ENCODE peak calls at places on chromosomes 1 and 21, in ten cellular contexts. One of them, this sample, is unnamed.

GRCh38 chr1:87949711-87950110 is 621.0 kb downstream of the LMO4 start:
- DNase-seq in Panc1: no peak
- DNase-seq in spleen: no peak
- DNase-seq in endothelial cell of umbilical vein: no peak
- DNase-seq in neural progenitor cell: no peak
- DNase-seq in HFFc6: no peak
- DNase-seq in foreskin fibroblast: no peak
- DNase-seq in heart right ventricle: no peak
- DNase-seq in AG04449: no peak
- DNase-seq in A549: no peak
- DNase-seq in this sample: no peak

GRCh38 chr21:41851090-41851790 is 27.9 kb downstream of the PRDM15 start:
- DNase-seq in Panc1: no peak
- DNase-seq in spleen: peak
- DNase-seq in endothelial cell of umbilical vein: no peak
- DNase-seq in neural progenitor cell: no peak
- DNase-seq in HFFc6: no peak
- DNase-seq in foreskin fibroblast: no peak
- DNase-seq in heart right ventricle: no peak
- DNase-seq in AG04449: no peak
- DNase-seq in A549: no peak
- DNase-seq in this sample: no peak

GRCh38 chr1:33349081-33349759 is 28.3 kb upstream of the A3GALT2 start:
- DNase-seq in Panc1: no peak
- DNase-seq in spleen: peak
- DNase-seq in endothelial cell of umbilical vein: peak
- DNase-seq in neural progenitor cell: no peak
- DNase-seq in HFFc6: no peak
- DNase-seq in foreskin fibroblast: peak
- DNase-seq in heart right ventricle: peak
- DNase-seq in AG04449: no peak
- DNase-seq in A549: peak
- DNase-seq in this sample: no peak

GRCh38 chr1:203207751-203208150 is 21.2 kb upstream of the CHI3L1 start:
- DNase-seq in Panc1: no peak
- DNase-seq in spleen: no peak
- DNase-seq in endothelial cell of umbilical vein: no peak
- DNase-seq in neural progenitor cell: no peak
- DNase-seq in HFFc6: no peak
- DNase-seq in foreskin fibroblast: no peak
- DNase-seq in heart right ventricle: no peak
- DNase-seq in AG04449: no peak
- DNase-seq in A549: no peak
- DNase-seq in this sample: no peak

GRCh38 chr1:203702130-203702577 is 62.8 kb upstream of the LAX1 start:
- DNase-seq in Panc1: peak
- DNase-seq in spleen: no peak
- DNase-seq in endothelial cell of umbilical vein: peak
- DNase-seq in neural progenitor cell: peak
- DNase-seq in HFFc6: no peak
- DNase-seq in foreskin fibroblast: peak
- DNase-seq in heart right ventricle: no peak
- DNase-seq in AG04449: no peak
- DNase-seq in A549: peak
- DNase-seq in this sample: peak

GRCh38 chr1:163090321-163090945 is 21.3 kb downstream of the RGS4 start:
- DNase-seq in Panc1: no peak
- DNase-seq in spleen: no peak
- DNase-seq in endothelial cell of umbilical vein: peak
- DNase-seq in neural progenitor cell: no peak
- DNase-seq in HFFc6: peak
- DNase-seq in foreskin fibroblast: peak
- DNase-seq in heart right ventricle: no peak
- DNase-seq in AG04449: no peak
- DNase-seq in A549: no peak
- DNase-seq in this sample: no peak

GRCh38 chr1:184928394-184928793 is 45.9 kb downstream of the NIBAN1 start:
- DNase-seq in Panc1: no peak
- DNase-seq in spleen: no peak
- DNase-seq in endothelial cell of umbilical vein: no peak
- DNase-seq in neural progenitor cell: no peak
- DNase-seq in HFFc6: no peak
- DNase-seq in foreskin fibroblast: no peak
- DNase-seq in heart right ventricle: no peak
- DNase-seq in AG04449: no peak
- DNase-seq in A549: no peak
- DNase-seq in this sample: no peak

GRCh38 chr1:24555591-24556413 is at the start of gene NCMAP:
- DNase-seq in Panc1: no peak
- DNase-seq in spleen: peak
- DNase-seq in endothelial cell of umbilical vein: no peak
- DNase-seq in neural progenitor cell: peak
- DNase-seq in HFFc6: no peak
- DNase-seq in foreskin fibroblast: peak
- DNase-seq in heart right ventricle: peak
- DNase-seq in AG04449: no peak
- DNase-seq in A549: no peak
- DNase-seq in this sample: peak

GRCh38 chr1:26781206-26781825 is 6.4 kb upstream of the PIGV start:
- DNase-seq in Panc1: no peak
- DNase-seq in spleen: no peak
- DNase-seq in endothelial cell of umbilical vein: no peak
- DNase-seq in neural progenitor cell: no peak
- DNase-seq in HFFc6: no peak
- DNase-seq in foreskin fibroblast: no peak
- DNase-seq in heart right ventricle: no peak
- DNase-seq in AG04449: no peak
- DNase-seq in A549: no peak
- DNase-seq in this sample: no peak

GRCh38 chr1:41891403-41891896 is 27.3 kb downstream of the HIVEP3 start:
- DNase-seq in Panc1: no peak
- DNase-seq in spleen: no peak
- DNase-seq in endothelial cell of umbilical vein: peak
- DNase-seq in neural progenitor cell: peak
- DNase-seq in HFFc6: no peak
- DNase-seq in foreskin fibroblast: no peak
- DNase-seq in heart right ventricle: no peak
- DNase-seq in AG04449: no peak
- DNase-seq in A549: no peak
- DNase-seq in this sample: no peak

GRCh38 chr1:208132287-208132882 is 111.8 kb downstream of the PLXNA2 start:
- DNase-seq in Panc1: no peak
- DNase-seq in spleen: peak
- DNase-seq in endothelial cell of umbilical vein: peak
- DNase-seq in neural progenitor cell: peak
- DNase-seq in HFFc6: peak
- DNase-seq in foreskin fibroblast: peak
- DNase-seq in heart right ventricle: peak
- DNase-seq in AG04449: no peak
- DNase-seq in A549: peak
- DNase-seq in this sample: peak
- TF ChIP-seq CTCF in Panc1: peak
- TF ChIP-seq CTCF in spleen: peak
- TF ChIP-seq CTCF in endothelial cell of umbilical vein: peak
- TF ChIP-seq CTCF in neural progenitor cell: peak
- TF ChIP-seq CTCF in HFFc6: peak
- TF ChIP-seq CTCF in foreskin fibroblast: peak
- TF ChIP-seq CTCF in heart right ventricle: peak
- TF ChIP-seq CTCF in AG04449: peak
- TF ChIP-seq CTCF in A549: peak
- TF ChIP-seq CTCF in this sample: peak

GRCh38 chr1:21072721-21073120 is 104.0 kb downstream of the EIF4G3 start:
- DNase-seq in Panc1: no peak
- DNase-seq in spleen: no peak
- DNase-seq in endothelial cell of umbilical vein: peak
- DNase-seq in neural progenitor cell: no peak
- DNase-seq in HFFc6: peak
- DNase-seq in foreskin fibroblast: peak
- DNase-seq in heart right ventricle: no peak
- DNase-seq in AG04449: peak
- DNase-seq in A549: no peak
- DNase-seq in this sample: no peak
- TF ChIP-seq CTCF in Panc1: no peak
- TF ChIP-seq CTCF in spleen: no peak
- TF ChIP-seq CTCF in endothelial cell of umbilical vein: no peak
- TF ChIP-seq CTCF in neural progenitor cell: no peak
- TF ChIP-seq CTCF in HFFc6: peak
- TF ChIP-seq CTCF in foreskin fibroblast: no peak
- TF ChIP-seq CTCF in heart right ventricle: no peak
- TF ChIP-seq CTCF in AG04449: no peak
- TF ChIP-seq CTCF in A549: no peak
- TF ChIP-seq CTCF in this sample: no peak

GRCh38 chr1:70436617-70437236 is 25.7 kb downstream of the CTH start:
- DNase-seq in Panc1: no peak
- DNase-seq in spleen: no peak
- DNase-seq in endothelial cell of umbilical vein: peak
- DNase-seq in neural progenitor cell: no peak
- DNase-seq in HFFc6: peak
- DNase-seq in foreskin fibroblast: peak
- DNase-seq in heart right ventricle: no peak
- DNase-seq in AG04449: no peak
- DNase-seq in A549: no peak
- DNase-seq in this sample: no peak
- TF ChIP-seq CTCF in Panc1: no peak
- TF ChIP-seq CTCF in spleen: no peak
- TF ChIP-seq CTCF in endothelial cell of umbilical vein: no peak
- TF ChIP-seq CTCF in neural progenitor cell: no peak
- TF ChIP-seq CTCF in HFFc6: peak
- TF ChIP-seq CTCF in foreskin fibroblast: peak
- TF ChIP-seq CTCF in heart right ventricle: no peak
- TF ChIP-seq CTCF in AG04449: peak
- TF ChIP-seq CTCF in A549: no peak
- TF ChIP-seq CTCF in this sample: peak

GRCh38 chr1:15343729-15344128 is 66.0 kb upstream of the EFHD2 start:
- DNase-seq in Panc1: no peak
- DNase-seq in spleen: no peak
- DNase-seq in endothelial cell of umbilical vein: no peak
- DNase-seq in neural progenitor cell: peak
- DNase-seq in HFFc6: no peak
- DNase-seq in foreskin fibroblast: peak
- DNase-seq in heart right ventricle: peak
- DNase-seq in AG04449: no peak
- DNase-seq in A549: no peak
- DNase-seq in this sample: no peak
- TF ChIP-seq CTCF in Panc1: no peak
- TF ChIP-seq CTCF in spleen: no peak
- TF ChIP-seq CTCF in endothelial cell of umbilical vein: no peak
- TF ChIP-seq CTCF in neural progenitor cell: no peak
- TF ChIP-seq CTCF in HFFc6: no peak
- TF ChIP-seq CTCF in foreskin fibroblast: no peak
- TF ChIP-seq CTCF in heart right ventricle: no peak
- TF ChIP-seq CTCF in AG04449: no peak
- TF ChIP-seq CTCF in A549: no peak
- TF ChIP-seq CTCF in this sample: no peak

GRCh38 chr1:233681285-233681684 is 67.4 kb downstream of the KCNK1 start:
- DNase-seq in Panc1: no peak
- DNase-seq in spleen: no peak
- DNase-seq in endothelial cell of umbilical vein: no peak
- DNase-seq in neural progenitor cell: no peak
- DNase-seq in HFFc6: no peak
- DNase-seq in foreskin fibroblast: no peak
- DNase-seq in heart right ventricle: no peak
- DNase-seq in AG04449: no peak
- DNase-seq in A549: no peak
- DNase-seq in this sample: no peak

GRCh38 chr1:233679598-233679997 is 65.7 kb downstream of the KCNK1 start:
- DNase-seq in Panc1: no peak
- DNase-seq in spleen: no peak
- DNase-seq in endothelial cell of umbilical vein: no peak
- DNase-seq in neural progenitor cell: no peak
- DNase-seq in HFFc6: no peak
- DNase-seq in foreskin fibroblast: no peak
- DNase-seq in heart right ventricle: no peak
- DNase-seq in AG04449: no peak
- DNase-seq in A549: no peak
- DNase-seq in this sample: no peak

GRCh38 chr1:233679030-233679429 is 65.1 kb downstream of the KCNK1 start:
- DNase-seq in Panc1: no peak
- DNase-seq in spleen: no peak
- DNase-seq in endothelial cell of umbilical vein: no peak
- DNase-seq in neural progenitor cell: peak
- DNase-seq in HFFc6: no peak
- DNase-seq in foreskin fibroblast: no peak
- DNase-seq in heart right ventricle: no peak
- DNase-seq in AG04449: no peak
- DNase-seq in A549: no peak
- DNase-seq in this sample: no peak

GRCh38 chr1:233677690-233678354 is 63.9 kb downstream of the KCNK1 start:
- DNase-seq in Panc1: no peak
- DNase-seq in spleen: no peak
- DNase-seq in endothelial cell of umbilical vein: no peak
- DNase-seq in neural progenitor cell: no peak
- DNase-seq in HFFc6: no peak
- DNase-seq in foreskin fibroblast: no peak
- DNase-seq in heart right ventricle: no peak
- DNase-seq in AG04449: no peak
- DNase-seq in A549: no peak
- DNase-seq in this sample: no peak

DNA sequence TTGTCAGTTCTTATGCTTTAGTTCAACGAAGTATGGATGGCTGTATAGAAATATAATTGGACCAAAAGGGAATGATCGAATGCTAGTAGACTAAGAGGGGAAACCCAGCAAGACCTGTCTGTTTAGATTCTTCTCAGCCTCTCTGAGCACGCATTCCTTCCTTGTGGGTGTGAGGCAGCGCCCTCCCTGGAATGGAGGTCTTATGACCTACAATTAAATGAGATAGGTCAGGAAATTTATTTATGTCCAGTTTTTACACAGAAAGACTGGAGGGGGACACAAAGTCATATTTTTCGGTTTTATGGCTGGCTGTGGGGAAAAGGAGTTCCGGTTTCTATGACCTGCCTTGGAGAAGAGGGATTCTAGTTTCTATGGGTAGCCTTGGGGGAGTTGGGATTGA is 66.1 kb downstream of the KCNK1 start:
- DNase-seq in Panc1: no peak
- DNase-seq in spleen: no peak
- DNase-seq in endothelial cell of umbilical vein: no peak
- DNase-seq in neural progenitor cell: no peak
- DNase-seq in HFFc6: no peak
- DNase-seq in foreskin fibroblast: no peak
- DNase-seq in heart right ventricle: no peak
- DNase-seq in AG04449: no peak
- DNase-seq in A549: no peak
- DNase-seq in this sample: no peak
- TF ChIP-seq CTCF in Panc1: peak
- TF ChIP-seq CTCF in spleen: no peak
- TF ChIP-seq CTCF in endothelial cell of umbilical vein: no peak
- TF ChIP-seq CTCF in neural progenitor cell: no peak
- TF ChIP-seq CTCF in HFFc6: no peak
- TF ChIP-seq CTCF in foreskin fibroblast: no peak
- TF ChIP-seq CTCF in heart right ventricle: no peak
- TF ChIP-seq CTCF in AG04449: no peak
- TF ChIP-seq CTCF in A549: no peak
- TF ChIP-seq CTCF in this sample: no peak